ENCODE peak calls at places on chromosomes 1 and 21, in four cellular contexts. One of them, this sample, is unnamed.

GRCh38 chr1:226309398-226310122 is 596 bp upstream of the LIN9 start:
- DNase-seq in HepG2: peak
- DNase-seq in A549: peak
- DNase-seq in K562: no peak
- DNase-seq in this sample: peak

GRCh38 chr1:67060811-67061218 is 6.9 kb upstream of the SLC35D1 start:
- DNase-seq in HepG2: peak
- DNase-seq in A549: peak
- DNase-seq in K562: peak
- DNase-seq in this sample: no peak

GRCh38 chr1:242011879-242012674 is 13.2 kb upstream of the MAP1LC3C start:
- DNase-seq in HepG2: no peak
- DNase-seq in A549: no peak
- DNase-seq in K562: no peak
- DNase-seq in this sample: no peak

GRCh38 chr21:15444118-15444960 is 285.4 kb upstream of the USP25 start:
- DNase-seq in HepG2: peak
- DNase-seq in A549: peak
- DNase-seq in K562: no peak
- DNase-seq in this sample: peak

GRCh38 chr1:208979776-208980175 is 603.7 kb upstream of the CAMK1G start:
- DNase-seq in HepG2: no peak
- DNase-seq in A549: no peak
- DNase-seq in K562: no peak
- DNase-seq in this sample: no peak

GRCh38 chr1:100354971-100355394 is 2.7 kb downstream of the CDC14A start:
- DNase-seq in HepG2: peak
- DNase-seq in A549: no peak
- DNase-seq in K562: peak
- DNase-seq in this sample: no peak

GRCh38 chr1:66330711-66331110 is 203.2 kb upstream of the SGIP1 start:
- DNase-seq in HepG2: no peak
- DNase-seq in A549: no peak
- DNase-seq in K562: no peak
- DNase-seq in this sample: no peak

GRCh38 chr1:209769956-209770355 is 14.1 kb downstream of the TRAF3IP3 start:
- DNase-seq in HepG2: no peak
- DNase-seq in A549: no peak
- DNase-seq in K562: no peak
- DNase-seq in this sample: no peak

GRCh38 chr1:23796466-23797271 is 3.9 kb downstream of the GALE start:
- DNase-seq in HepG2: no peak
- DNase-seq in A549: no peak
- DNase-seq in K562: no peak
- DNase-seq in this sample: peak

GRCh38 chr1:15362096-15362736 is 47.5 kb upstream of the EFHD2 start:
- DNase-seq in HepG2: no peak
- DNase-seq in A549: no peak
- DNase-seq in K562: no peak
- DNase-seq in this sample: no peak

GRCh38 chr1:30146448-30146847 is 576.9 kb downstream of the MATN1 start:
- DNase-seq in HepG2: no peak
- DNase-seq in A549: no peak
- DNase-seq in K562: no peak
- DNase-seq in this sample: no peak

GRCh38 chr1:198556969-198557368 is 16.5 kb upstream of the ATP6V1G3 start:
- DNase-seq in HepG2: no peak
- DNase-seq in A549: no peak
- DNase-seq in K562: peak
- DNase-seq in this sample: no peak

GRCh38 chr21:15121655-15122120 is 56.9 kb upstream of the NRIP1 start:
- DNase-seq in HepG2: peak
- DNase-seq in A549: no peak
- DNase-seq in K562: no peak
- DNase-seq in this sample: no peak

GRCh38 chr1:29176567-29176966 is 5.1 kb downstream of the SRSF4 start:
- DNase-seq in HepG2: no peak
- DNase-seq in A549: no peak
- DNase-seq in K562: no peak
- DNase-seq in this sample: no peak

GRCh38 chr1:37156646-37157045 is 122.3 kb upstream of the GRIK3 start:
- DNase-seq in HepG2: no peak
- DNase-seq in A549: no peak
- DNase-seq in K562: no peak
- DNase-seq in this sample: no peak

GRCh38 chr1:223076382-223076781 is 66.7 kb downstream of the TLR5 start:
- DNase-seq in HepG2: no peak
- DNase-seq in A549: no peak
- DNase-seq in K562: no peak
- DNase-seq in this sample: no peak

GRCh38 chr1:223074901-223075300 is 68.1 kb downstream of the TLR5 start:
- DNase-seq in HepG2: no peak
- DNase-seq in A549: no peak
- DNase-seq in K562: no peak
- DNase-seq in this sample: no peak

GRCh38 chr1:223079498-223079897 is 63.5 kb downstream of the TLR5 start:
- DNase-seq in HepG2: no peak
- DNase-seq in A549: no peak
- DNase-seq in K562: no peak
- DNase-seq in this sample: no peak

GRCh38 chr1:223075834-223076233 is 67.2 kb downstream of the TLR5 start:
- DNase-seq in HepG2: no peak
- DNase-seq in A549: no peak
- DNase-seq in K562: no peak
- DNase-seq in this sample: no peak

GRCh38 chr1:223077434-223077833 is 65.6 kb downstream of the TLR5 start:
- DNase-seq in HepG2: no peak
- DNase-seq in A549: no peak
- DNase-seq in K562: peak
- DNase-seq in this sample: peak
- TF ChIP-seq HMGXB4 in HepG2: no peak
- TF ChIP-seq HMGXB4 in A549: no peak
- TF ChIP-seq HMGXB4 in K562: no peak
- TF ChIP-seq HMGXB4 in this sample: no peak

GRCh38 chr1:9770276-9770675 is 53.5 kb downstream of the CLSTN1 start:
- DNase-seq in HepG2: no peak
- DNase-seq in A549: no peak
- DNase-seq in K562: no peak
- DNase-seq in this sample: no peak

GRCh38 chr1:9768983-9769382 is 54.8 kb downstream of the CLSTN1 start:
- DNase-seq in HepG2: no peak
- DNase-seq in A549: no peak
- DNase-seq in K562: no peak
- DNase-seq in this sample: no peak

GRCh38 chr1:9763914-9764313 is 59.9 kb downstream of the CLSTN1 start:
- DNase-seq in HepG2: no peak
- DNase-seq in A549: no peak
- DNase-seq in K562: no peak
- DNase-seq in this sample: no peak

GRCh38 chr1:9767964-9768668 is 55.6 kb downstream of the CLSTN1 start:
- DNase-seq in HepG2: no peak
- DNase-seq in A549: no peak
- DNase-seq in K562: peak
- DNase-seq in this sample: peak

GRCh38 chr1:9766759-9767442 is 56.9 kb downstream of the CLSTN1 start:
- DNase-seq in HepG2: no peak
- DNase-seq in A549: peak
- DNase-seq in K562: no peak
- DNase-seq in this sample: no peak
- TF ChIP-seq HMGXB4 in HepG2: no peak
- TF ChIP-seq HMGXB4 in A549: no peak
- TF ChIP-seq HMGXB4 in K562: no peak
- TF ChIP-seq HMGXB4 in this sample: no peak

GRCh38 chr1:26705788-26706237 is 10.0 kb downstream of the ARID1A start:
- DNase-seq in HepG2: peak
- DNase-seq in A549: peak
- DNase-seq in K562: no peak
- DNase-seq in this sample: no peak
- TF ChIP-seq HMGXB4 in HepG2: no peak
- TF ChIP-seq HMGXB4 in A549: no peak
- TF ChIP-seq HMGXB4 in K562: no peak
- TF ChIP-seq HMGXB4 in this sample: no peak

GRCh38 chr1:182789138-182790076 is at the start of gene NPL:
- DNase-seq in HepG2: peak
- DNase-seq in A549: peak
- DNase-seq in K562: peak
- DNase-seq in this sample: peak
- TF ChIP-seq HMGXB4 in HepG2: no peak
- TF ChIP-seq HMGXB4 in A549: no peak
- TF ChIP-seq HMGXB4 in K562: peak
- TF ChIP-seq HMGXB4 in this sample: peak

GRCh38 chr1:212217633-212218032 is 67.6 kb upstream of the PPP2R5A start:
- DNase-seq in HepG2: no peak
- DNase-seq in A549: no peak
- DNase-seq in K562: no peak
- DNase-seq in this sample: no peak

GRCh38 chr1:212221801-212222200 is 63.4 kb upstream of the PPP2R5A start:
- DNase-seq in HepG2: no peak
- DNase-seq in A549: no peak
- DNase-seq in K562: peak
- DNase-seq in this sample: no peak

GRCh38 chr1:212219679-212220463 is 65.3 kb upstream of the PPP2R5A start:
- DNase-seq in HepG2: no peak
- DNase-seq in A549: no peak
- DNase-seq in K562: no peak
- DNase-seq in this sample: no peak

GRCh38 chr1:212218065-212218464 is 67.1 kb upstream of the PPP2R5A start:
- DNase-seq in HepG2: no peak
- DNase-seq in A549: no peak
- DNase-seq in K562: no peak
- DNase-seq in this sample: no peak

DNA sequence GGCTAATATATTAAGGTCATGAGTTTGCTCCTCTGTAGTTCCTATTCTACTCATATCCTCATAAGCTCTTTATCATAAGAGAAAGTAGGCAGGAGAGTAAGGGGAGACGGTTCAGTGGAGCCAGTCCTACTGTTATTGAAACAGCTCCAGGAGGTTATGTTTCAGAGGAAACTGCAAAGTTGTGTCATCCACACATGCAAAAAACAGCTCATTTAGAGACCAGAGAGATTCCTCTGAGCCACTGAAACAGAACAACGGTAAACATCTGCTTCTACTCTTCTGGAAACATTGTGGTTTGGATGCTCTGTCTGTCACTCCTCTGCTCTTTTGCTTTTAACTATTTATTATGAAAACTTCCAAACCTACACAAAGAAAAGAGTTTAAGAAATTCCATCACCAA is 66.3 kb upstream of the PPP2R5A start:
- DNase-seq in HepG2: no peak
- DNase-seq in A549: no peak
- DNase-seq in K562: no peak
- DNase-seq in this sample: no peak
- TF ChIP-seq HMGXB4 in HepG2: no peak
- TF ChIP-seq HMGXB4 in A549: no peak
- TF ChIP-seq HMGXB4 in K562: no peak
- TF ChIP-seq HMGXB4 in this sample: no peak

GRCh38 chr1:247935781-247936180 is 11.1 kb downstream of the OR2AJ1 start:
- DNase-seq in HepG2: no peak
- DNase-seq in A549: no peak
- DNase-seq in K562: no peak
- DNase-seq in this sample: no peak
- TF ChIP-seq HMGXB4 in HepG2: no peak
- TF ChIP-seq HMGXB4 in A549: no peak
- TF ChIP-seq HMGXB4 in K562: no peak
- TF ChIP-seq HMGXB4 in this sample: no peak

GRCh38 chr1:160400284-160400645 is at the start of gene VANGL2:
- DNase-seq in HepG2: no peak
- DNase-seq in A549: peak
- DNase-seq in K562: peak
- DNase-seq in this sample: peak
- TF ChIP-seq HMGXB4 in HepG2: no peak
- TF ChIP-seq HMGXB4 in A549: no peak
- TF ChIP-seq HMGXB4 in K562: no peak
- TF ChIP-seq HMGXB4 in this sample: no peak

DNA sequence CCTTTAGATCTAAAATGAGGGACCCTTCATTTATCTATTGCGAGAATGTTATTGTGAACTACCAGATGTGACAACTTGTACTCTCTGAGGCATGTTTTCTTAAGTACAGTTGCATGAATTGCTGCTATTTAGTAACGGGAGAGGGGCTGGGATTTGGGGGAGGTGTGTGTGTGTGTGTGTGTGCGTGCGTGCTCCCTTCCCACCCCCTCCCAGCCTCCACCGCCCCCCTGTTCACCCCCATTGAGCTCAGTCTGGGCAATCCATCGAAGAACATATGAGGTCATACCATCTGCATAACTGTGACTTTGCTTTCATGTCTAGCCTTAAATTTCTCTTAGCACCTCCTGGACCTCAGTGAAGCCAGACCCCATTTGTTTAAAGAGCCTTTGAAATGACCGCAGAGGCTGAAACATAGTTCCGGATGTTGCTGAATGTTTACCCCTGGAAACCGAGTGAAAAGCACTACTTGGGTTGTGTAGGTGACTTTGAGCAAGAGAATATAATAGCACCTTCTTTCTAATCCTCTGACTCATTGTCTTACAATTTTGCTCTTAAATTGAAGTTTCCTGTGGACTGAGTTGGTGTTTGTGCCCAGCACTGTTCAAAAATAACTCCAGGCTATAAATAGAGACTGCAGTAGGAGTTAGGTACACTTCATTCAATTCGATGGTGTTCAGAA is 75.4 kb downstream of the UBE4B start:
- DNase-seq in HepG2: no peak
- DNase-seq in A549: no peak
- DNase-seq in K562: no peak
- DNase-seq in this sample: no peak
- TF ChIP-seq HMGXB4 in HepG2: no peak
- TF ChIP-seq HMGXB4 in A549: no peak
- TF ChIP-seq HMGXB4 in K562: no peak
- TF ChIP-seq HMGXB4 in this sample: no peak

DNA sequence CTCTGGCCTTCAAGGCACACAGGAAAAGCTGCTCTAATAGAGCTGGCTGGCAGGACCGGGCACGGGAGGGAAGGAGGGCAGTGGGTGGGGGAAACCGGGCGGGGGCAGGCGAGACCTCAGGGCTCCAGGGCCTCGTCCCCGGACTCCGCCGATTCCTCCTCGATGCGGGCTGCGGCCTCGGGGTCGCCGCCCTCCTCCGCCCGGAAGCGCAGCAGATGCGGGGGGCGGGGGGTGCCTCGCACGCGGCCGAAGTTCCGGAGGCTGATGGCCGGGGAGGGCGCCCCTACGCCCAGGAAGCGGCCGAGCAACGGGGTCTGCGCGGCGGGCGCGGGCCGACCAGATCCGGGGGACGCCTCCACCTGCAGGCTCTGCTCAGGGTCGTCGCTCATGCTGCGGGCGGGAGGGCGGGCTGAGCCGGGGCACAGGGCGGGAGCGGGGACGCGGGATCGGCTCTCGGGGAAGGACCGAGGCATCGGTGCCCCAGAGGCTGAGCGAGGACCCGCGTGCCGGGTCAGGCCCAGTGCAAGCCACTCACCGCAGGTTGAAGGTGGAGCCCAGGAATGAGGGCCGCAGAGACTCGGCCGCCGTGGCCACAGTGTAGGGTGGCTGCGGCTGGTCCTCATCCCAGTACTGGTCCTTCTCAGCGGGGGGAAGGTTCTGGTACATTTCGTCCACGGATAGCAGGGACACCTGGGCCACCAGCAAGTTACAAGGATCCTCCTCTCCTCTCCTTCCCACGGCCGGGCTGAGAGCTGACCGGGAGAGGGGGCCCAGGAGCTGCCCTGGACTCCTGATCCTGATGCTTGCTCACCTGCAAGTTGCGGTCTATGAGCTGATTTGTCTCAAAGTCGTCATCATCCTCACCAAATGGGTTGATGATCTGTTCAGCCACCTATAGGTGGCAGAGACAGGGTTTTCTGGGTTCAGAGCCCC is 3.6 kb downstream of the BEST4 start:
- DNase-seq in HepG2: peak
- DNase-seq in A549: no peak
- DNase-seq in K562: no peak
- DNase-seq in this sample: peak
- TF ChIP-seq HMGXB4 in HepG2: peak
- TF ChIP-seq HMGXB4 in A549: no peak
- TF ChIP-seq HMGXB4 in K562: no peak
- TF ChIP-seq HMGXB4 in this sample: peak

This sample was measured in WTC11.